ENCODE peak calls at places on chromosomes 3 and 15, in seven cellular contexts. T is stimulated activated CD8-positive, alpha-beta memory T cell treated with anti-CD3 and anti-CD28 coated beads, Interleukin-12 subunit alpha, Interleukin-12 subunit beta, amount 100 ng/mL, for 1 hour; Z is WERI-Rb-1; L is glutamatergic neuron; D is Peyer's patch; R is T-helper 17 cell; K is PC-3. X is an unnamed sample.

GRCh38 chr15:101286471-101287114 is 8.5 kb downstream of the SNRPA1 start:
- DNase-seq in Z (no peak), K (no peak), D (no peak), R (no peak), L (no peak), T (no peak), X (no peak)

GRCh38 chr3:64741344-64741743 is 53.5 kb upstream of the ADAMTS9 start:
- DNase-seq in L (no peak), T (no peak), K (no peak), Z (no peak), D (no peak), R (no peak), X (no peak)

GRCh38 chr3:153163349-153164008 is 1.5 kb downstream of the RAP2B start:
- DNase-seq in R (no peak), K (peak), Z (no peak), D (no peak), T (no peak), L (no peak), X (no peak)

GRCh38 chr15:67548532-67548852 is 6.0 kb downstream of the MAP2K5 start:
- DNase-seq in Z (no peak), L (no peak), K (no peak), T (no peak), D (no peak), R (no peak), X (no peak)

GRCh38 chr3:101821503-101821902 is 27.8 kb upstream of the NFKBIZ start:
- DNase-seq in R (no peak), D (no peak), K (no peak), Z (no peak), L (no peak), T (no peak), X (no peak)

GRCh38 chr3:66572938-66573710 is 72.3 kb upstream of the LRIG1 start:
- DNase-seq in D (no peak), K (no peak), L (peak), T (no peak), R (no peak), Z (peak), X (peak)

GRCh38 chr3:4748701-4749378 is 230.4 kb upstream of the BHLHE40 start:
- DNase-seq in D (no peak), L (no peak), K (no peak), T (no peak), R (no peak), Z (no peak), X (no peak)

GRCh38 chr3:14265246-14265962 is 86.8 kb downstream of the LSM3 start:
- DNase-seq in K (peak), Z (no peak), R (no peak), L (no peak), T (no peak), D (peak), X (no peak)

GRCh38 chr3:141553055-141553454 is 66.2 kb downstream of the RASA2 start:
- DNase-seq in Z (no peak), K (no peak), T (no peak), L (no peak), D (no peak), R (no peak), X (no peak)

GRCh38 chr15:100156201-100156600 is 185.6 kb downstream of the ADAMTS17 start:
- DNase-seq in D (no peak), Z (no peak), R (no peak), T (no peak), K (no peak), L (no peak), X (no peak)

GRCh38 chr3:98917608-98918007 is 16.1 kb upstream of the DCBLD2 start:
- DNase-seq in T (no peak), Z (no peak), K (no peak), D (no peak), R (no peak), L (no peak), X (no peak)

GRCh38 chr15:68227806-68228142 is 1.8 kb downstream of the CLN6 start:
- DNase-seq in D (no peak), T (no peak), K (no peak), L (no peak), Z (no peak), R (no peak), X (no peak)

GRCh38 chr3:133887951-133888703 is 7.6 kb downstream of the RAB6B start:
- DNase-seq in R (no peak), D (no peak), K (no peak), T (no peak), L (no peak), Z (no peak), X (no peak)

GRCh38 chr3:112803472-112803871 is 43.2 kb downstream of the CD200R1L start:
- DNase-seq in T (no peak), K (no peak), L (no peak), Z (no peak), D (no peak), R (no peak), X (no peak)

GRCh38 chr3:66747251-66747650 is 246.4 kb upstream of the LRIG1 start:
- DNase-seq in R (no peak), L (peak), T (no peak), Z (no peak), K (no peak), D (no peak), X (no peak)

GRCh38 chr3:56369914-56370313 is 98.4 kb downstream of the ERC2 start:
- DNase-seq in Z (no peak), L (no peak), K (peak), D (no peak), T (no peak), R (no peak), X (no peak)

GRCh38 chr3:106823706-106824105 is 553.5 kb upstream of the CCDC54 start:
- DNase-seq in Z (no peak), K (no peak), D (no peak), L (no peak), T (no peak), R (no peak), X (no peak)

GRCh38 chr3:172625404-172625803 is 85.5 kb downstream of the NCEH1 start:
- DNase-seq in R (no peak), Z (no peak), K (peak), L (no peak), D (no peak), T (no peak), X (no peak)

GRCh38 chr3:134824676-134825290 is 29.7 kb downstream of the EPHB1 start:
- DNase-seq in K (no peak), T (no peak), R (no peak), L (no peak), Z (no peak), D (no peak), X (no peak)

GRCh38 chr3:129320261-129320660 is 41.6 kb downstream of the HMCES start:
- DNase-seq in D (no peak), K (no peak), L (no peak), T (no peak), Z (no peak), R (no peak), X (no peak)

GRCh38 chr15:81885135-81885534 is 160.7 kb downstream of the MEX3B start:
- DNase-seq in D (no peak), L (no peak), K (no peak), Z (no peak), T (no peak), R (no peak), X (no peak)

GRCh38 chr15:83112959-83113299 is 5.5 kb downstream of the TM6SF1 start:
- DNase-seq in K (no peak), D (no peak), Z (no peak), T (no peak), L (no peak), R (no peak), X (no peak)

GRCh38 chr15:76286231-76286879 is 24.9 kb downstream of the ETFA start:
- DNase-seq in R (no peak), K (no peak), Z (no peak), D (no peak), T (peak), L (no peak), X (no peak)

GRCh38 chr15:58758141-58758540 is 8.6 kb upstream of the ADAM10 start:
- DNase-seq in Z (no peak), R (no peak), K (no peak), L (no peak), D (no peak), T (no peak), X (no peak)

GRCh38 chr3:101873619-101874018 is 24.3 kb downstream of the NFKBIZ start:
- DNase-seq in Z (no peak), T (no peak), L (no peak), K (peak), D (no peak), R (no peak), X (no peak)

GRCh38 chr15:101045835-101046691 is 126.9 kb downstream of the LRRK1 start:
- DNase-seq in K (no peak), D (peak), Z (peak), T (no peak), R (no peak), L (peak), X (no peak)

GRCh38 chr3:40128169-40128568 is 181.3 kb upstream of the EIF1B start:
- DNase-seq in T (no peak), R (no peak), L (no peak), D (no peak), Z (no peak), K (no peak), X (no peak)

GRCh38 chr3:133945696-133946095 is 50.0 kb upstream of the RAB6B start:
- DNase-seq in T (no peak), Z (no peak), R (no peak), L (no peak), D (no peak), K (no peak), X (no peak)

GRCh38 chr3:55006277-55006676 is 78.4 kb upstream of the LRTM1 start:
- DNase-seq in L (no peak), R (no peak), T (no peak), Z (peak), D (no peak), K (no peak), X (no peak)

GRCh38 chr15:32030795-32031194 is 480 bp downstream of the CHRNA7 start:
- DNase-seq in R (no peak), L (peak), Z (peak), T (no peak), D (no peak), K (no peak), X (peak)

GRCh38 chr15:88542342-88542733 is 4.1 kb downstream of the DET1 start:
- DNase-seq in L (no peak), T (no peak), K (no peak), R (no peak), Z (no peak), D (no peak), X (no peak)

GRCh38 chr3:165622356-165622755 is 214.9 kb downstream of the BCHE start:
- DNase-seq in Z (no peak), D (no peak), R (no peak), K (no peak), T (no peak), L (no peak), X (no peak)

X was measured in WTC11.